ENCODE peak calls at places on chromosomes 7 and 10, in four cellular contexts. One of them, this sample, is unnamed.

GRCh38 chr7:2522780-2523433 is 3.3 kb downstream of the LFNG start:
- DNase-seq in NCI-H1105 treated with DMSO at 0.1 percent for 48 hours: no peak
- DNase-seq in activated CD4-positive, alpha-beta T cell treated with anti-CD3 and anti-CD28 coated beads, Interleukin-2, amount 10 ng/mL, durations not matched to agents 7 days and 5 days: peak
- DNase-seq in mesendoderm: peak
- DNase-seq in this sample: no peak

GRCh38 chr10:24645784-24646183 is 77.9 kb downstream of the ARHGAP21 start:
- DNase-seq in activated CD4-positive, alpha-beta T cell treated with anti-CD3 and anti-CD28 coated beads, Interleukin-2, amount 10 ng/mL, durations not matched to agents 7 days and 5 days: peak
- DNase-seq in mesendoderm: no peak
- DNase-seq in NCI-H1105 treated with DMSO at 0.1 percent for 48 hours: no peak
- DNase-seq in this sample: no peak

GRCh38 chr10:68047088-68047487 is 28.0 kb downstream of the HERC4 start:
- DNase-seq in activated CD4-positive, alpha-beta T cell treated with anti-CD3 and anti-CD28 coated beads, Interleukin-2, amount 10 ng/mL, durations not matched to agents 7 days and 5 days: no peak
- DNase-seq in NCI-H1105 treated with DMSO at 0.1 percent for 48 hours: no peak
- DNase-seq in mesendoderm: no peak
- DNase-seq in this sample: no peak

GRCh38 chr7:69934475-69934903 is 336.2 kb downstream of the AUTS2 start:
- DNase-seq in activated CD4-positive, alpha-beta T cell treated with anti-CD3 and anti-CD28 coated beads, Interleukin-2, amount 10 ng/mL, durations not matched to agents 7 days and 5 days: no peak
- DNase-seq in NCI-H1105 treated with DMSO at 0.1 percent for 48 hours: peak
- DNase-seq in mesendoderm: no peak
- DNase-seq in this sample: peak

GRCh38 chr10:29966269-29966668 is 93.1 kb downstream of the JCAD start:
- DNase-seq in activated CD4-positive, alpha-beta T cell treated with anti-CD3 and anti-CD28 coated beads, Interleukin-2, amount 10 ng/mL, durations not matched to agents 7 days and 5 days: no peak
- DNase-seq in NCI-H1105 treated with DMSO at 0.1 percent for 48 hours: no peak
- DNase-seq in mesendoderm: peak
- DNase-seq in this sample: no peak

GRCh38 chr7:12281026-12281425 is 69.9 kb downstream of the TMEM106B start:
- DNase-seq in activated CD4-positive, alpha-beta T cell treated with anti-CD3 and anti-CD28 coated beads, Interleukin-2, amount 10 ng/mL, durations not matched to agents 7 days and 5 days: no peak
- DNase-seq in NCI-H1105 treated with DMSO at 0.1 percent for 48 hours: no peak
- DNase-seq in mesendoderm: no peak
- DNase-seq in this sample: no peak

GRCh38 chr7:43756368-43757072 is 2.0 kb upstream of the BLVRA start:
- DNase-seq in mesendoderm: no peak
- DNase-seq in NCI-H1105 treated with DMSO at 0.1 percent for 48 hours: no peak
- DNase-seq in activated CD4-positive, alpha-beta T cell treated with anti-CD3 and anti-CD28 coated beads, Interleukin-2, amount 10 ng/mL, durations not matched to agents 7 days and 5 days: no peak
- DNase-seq in this sample: no peak

GRCh38 chr7:96284838-96285237 is 37.1 kb downstream of the SLC25A13 start:
- DNase-seq in NCI-H1105 treated with DMSO at 0.1 percent for 48 hours: no peak
- DNase-seq in activated CD4-positive, alpha-beta T cell treated with anti-CD3 and anti-CD28 coated beads, Interleukin-2, amount 10 ng/mL, durations not matched to agents 7 days and 5 days: no peak
- DNase-seq in mesendoderm: no peak
- DNase-seq in this sample: no peak

GRCh38 chr10:126073606-126074005 is 177.2 kb downstream of the FANK1 start:
- DNase-seq in NCI-H1105 treated with DMSO at 0.1 percent for 48 hours: no peak
- DNase-seq in mesendoderm: no peak
- DNase-seq in activated CD4-positive, alpha-beta T cell treated with anti-CD3 and anti-CD28 coated beads, Interleukin-2, amount 10 ng/mL, durations not matched to agents 7 days and 5 days: no peak
- DNase-seq in this sample: no peak

GRCh38 chr7:151727579-151728285 is 149.2 kb downstream of the PRKAG2 start:
- DNase-seq in activated CD4-positive, alpha-beta T cell treated with anti-CD3 and anti-CD28 coated beads, Interleukin-2, amount 10 ng/mL, durations not matched to agents 7 days and 5 days: peak
- DNase-seq in NCI-H1105 treated with DMSO at 0.1 percent for 48 hours: no peak
- DNase-seq in mesendoderm: peak
- DNase-seq in this sample: no peak